ENCODE peak calls at places on chromosomes 12 and 14, in seven cellular contexts. One of them, this sample, is unnamed. For H3K4me1, the result is how much of the 10 kb centered on the place peaks cover.

GRCh38 chr12:79841248-79841877 is 93.5 kb downstream of the PPP1R12A start:
- DNase-seq in sigmoid colon: no peak
- DNase-seq in astrocyte: no peak
- DNase-seq in esophagus squamous epithelium: no peak
- DNase-seq in heart right ventricle: no peak
- DNase-seq in A673: no peak
- DNase-seq in fibroblast of lung: no peak
- DNase-seq in this sample: no peak

GRCh38 chr12:46064548-46064947 is 74.2 kb upstream of the SCAF11 start:
- DNase-seq in A673: no peak
- DNase-seq in heart right ventricle: no peak
- DNase-seq in sigmoid colon: no peak
- DNase-seq in astrocyte: no peak
- DNase-seq in esophagus squamous epithelium: no peak
- DNase-seq in fibroblast of lung: no peak
- DNase-seq in this sample: no peak

GRCh38 chr14:105600939-105601359 is 74.6 kb downstream of the TMEM121 start:
- DNase-seq in A673: no peak
- DNase-seq in heart right ventricle: no peak
- DNase-seq in fibroblast of lung: no peak
- DNase-seq in sigmoid colon: no peak
- DNase-seq in astrocyte: no peak
- DNase-seq in esophagus squamous epithelium: no peak
- DNase-seq in this sample: no peak

GRCh38 chr14:67999693-68000384 is 180.3 kb downstream of the RAD51B start:
- DNase-seq in astrocyte: peak
- DNase-seq in heart right ventricle: no peak
- DNase-seq in fibroblast of lung: peak
- DNase-seq in A673: no peak
- DNase-seq in esophagus squamous epithelium: no peak
- DNase-seq in sigmoid colon: no peak
- DNase-seq in this sample: no peak

GRCh38 chr14:61122862-61123261 is 141.8 kb downstream of the SLC38A6 start:
- DNase-seq in A673: no peak
- DNase-seq in sigmoid colon: no peak
- DNase-seq in fibroblast of lung: no peak
- DNase-seq in esophagus squamous epithelium: no peak
- DNase-seq in heart right ventricle: no peak
- DNase-seq in astrocyte: no peak
- DNase-seq in this sample: no peak

GRCh38 chr12:128853321-128854197 is at the start of gene GLT1D1:
- DNase-seq in A673: no peak
- DNase-seq in sigmoid colon: peak
- DNase-seq in astrocyte: no peak
- DNase-seq in heart right ventricle: no peak
- DNase-seq in fibroblast of lung: no peak
- DNase-seq in esophagus squamous epithelium: no peak
- DNase-seq in this sample: no peak

GRCh38 chr14:79543966-79544365 is 667.3 kb downstream of the DIO2 start:
- DNase-seq in heart right ventricle: no peak
- DNase-seq in sigmoid colon: no peak
- DNase-seq in astrocyte: peak
- DNase-seq in A673: peak
- DNase-seq in fibroblast of lung: peak
- DNase-seq in esophagus squamous epithelium: no peak
- DNase-seq in this sample: no peak

GRCh38 chr14:95182379-95182778 is 25.1 kb upstream of the DICER1 start:
- DNase-seq in heart right ventricle: no peak
- DNase-seq in astrocyte: no peak
- DNase-seq in fibroblast of lung: no peak
- DNase-seq in esophagus squamous epithelium: no peak
- DNase-seq in A673: no peak
- DNase-seq in sigmoid colon: no peak
- DNase-seq in this sample: no peak

GRCh38 chr14:90349729-90350128 is 18.0 kb upstream of the NRDE2 start:
- DNase-seq in A673: no peak
- DNase-seq in heart right ventricle: no peak
- DNase-seq in fibroblast of lung: no peak
- DNase-seq in sigmoid colon: no peak
- DNase-seq in astrocyte: no peak
- DNase-seq in esophagus squamous epithelium: no peak
- DNase-seq in this sample: no peak

GRCh38 chr12:79782197-79782890 is 91.6 kb upstream of the PAWR start:
- DNase-seq in astrocyte: peak
- DNase-seq in heart right ventricle: no peak
- DNase-seq in sigmoid colon: no peak
- DNase-seq in A673: no peak
- DNase-seq in esophagus squamous epithelium: no peak
- DNase-seq in fibroblast of lung: peak
- DNase-seq in this sample: no peak

GRCh38 chr12:9331218-9331626 is 123.0 kb upstream of the PZP start:
- DNase-seq in esophagus squamous epithelium: no peak
- DNase-seq in heart right ventricle: peak
- DNase-seq in sigmoid colon: no peak
- DNase-seq in fibroblast of lung: peak
- DNase-seq in astrocyte: no peak
- DNase-seq in A673: peak
- DNase-seq in this sample: no peak

GRCh38 chr14:61477845-61478438 is 156.6 kb downstream of the PRKCH start:
- DNase-seq in astrocyte: no peak
- DNase-seq in esophagus squamous epithelium: no peak
- DNase-seq in fibroblast of lung: peak
- DNase-seq in sigmoid colon: peak
- DNase-seq in A673: no peak
- DNase-seq in heart right ventricle: peak
- DNase-seq in this sample: peak

GRCh38 chr12:123114305-123115083 is 36.4 kb downstream of the PITPNM2 start:
- DNase-seq in fibroblast of lung: no peak
- DNase-seq in esophagus squamous epithelium: no peak
- DNase-seq in sigmoid colon: no peak
- DNase-seq in A673: no peak
- DNase-seq in heart right ventricle: no peak
- DNase-seq in astrocyte: no peak
- DNase-seq in this sample: no peak

GRCh38 chr12:70971395-70971794 is 50.9 kb upstream of the PTPRR start:
- DNase-seq in esophagus squamous epithelium: no peak
- DNase-seq in heart right ventricle: no peak
- DNase-seq in sigmoid colon: no peak
- DNase-seq in A673: no peak
- DNase-seq in astrocyte: peak
- DNase-seq in fibroblast of lung: peak
- DNase-seq in this sample: no peak

GRCh38 chr12:24719293-24719721 is 229.6 kb downstream of the BCAT1 start:
- DNase-seq in esophagus squamous epithelium: no peak
- DNase-seq in astrocyte: peak
- DNase-seq in A673: peak
- DNase-seq in sigmoid colon: no peak
- DNase-seq in fibroblast of lung: peak
- DNase-seq in heart right ventricle: no peak
- DNase-seq in this sample: no peak

GRCh38 chr12:46386360-46386867 is 13.8 kb upstream of the SLC38A2 start:
- DNase-seq in A673: peak
- DNase-seq in esophagus squamous epithelium: no peak
- DNase-seq in astrocyte: peak
- DNase-seq in fibroblast of lung: peak
- DNase-seq in sigmoid colon: no peak
- DNase-seq in heart right ventricle: no peak
- DNase-seq in this sample: no peak

GRCh38 chr12:127293507-127294310 is 973.3 kb upstream of the TMEM132C start:
- DNase-seq in fibroblast of lung: peak
- DNase-seq in sigmoid colon: no peak
- DNase-seq in astrocyte: peak
- DNase-seq in A673: peak
- DNase-seq in esophagus squamous epithelium: no peak
- DNase-seq in heart right ventricle: no peak
- DNase-seq in this sample: no peak

GRCh38 chr12:27333311-27334009 is 824 bp downstream of the BMAL2 start:
- DNase-seq in fibroblast of lung: no peak
- DNase-seq in sigmoid colon: peak
- DNase-seq in esophagus squamous epithelium: no peak
- DNase-seq in astrocyte: no peak
- DNase-seq in A673: peak
- DNase-seq in heart right ventricle: no peak
- DNase-seq in this sample: no peak

GRCh38 chr12:32702470-32702869 is 23.4 kb downstream of the DNM1L start:
- DNase-seq in sigmoid colon: no peak
- DNase-seq in fibroblast of lung: no peak
- DNase-seq in A673: no peak
- DNase-seq in heart right ventricle: no peak
- DNase-seq in esophagus squamous epithelium: no peak
- DNase-seq in astrocyte: no peak
- DNase-seq in this sample: no peak

GRCh38 chr12:122873540-122873939 is 22.4 kb downstream of the VPS37B start:
- DNase-seq in sigmoid colon: no peak
- DNase-seq in esophagus squamous epithelium: no peak
- DNase-seq in heart right ventricle: no peak
- DNase-seq in A673: no peak
- DNase-seq in fibroblast of lung: no peak
- DNase-seq in astrocyte: no peak
- DNase-seq in this sample: no peak

GRCh38 chr12:109815874-109816617 is 17.2 kb downstream of the TRPV4 start:
- DNase-seq in A673: no peak
- DNase-seq in sigmoid colon: no peak
- DNase-seq in esophagus squamous epithelium: no peak
- DNase-seq in fibroblast of lung: no peak
- DNase-seq in astrocyte: no peak
- DNase-seq in heart right ventricle: no peak
- DNase-seq in this sample: no peak

GRCh38 chr12:107372229-107372658 is 278.9 kb upstream of the CRY1 start:
- DNase-seq in astrocyte: peak
- DNase-seq in fibroblast of lung: no peak
- DNase-seq in esophagus squamous epithelium: no peak
- DNase-seq in sigmoid colon: no peak
- DNase-seq in heart right ventricle: no peak
- DNase-seq in A673: peak
- DNase-seq in this sample: no peak

GRCh38 chr12:49971141-49971540 is 1.6 kb upstream of the AQP6 start:
- DNase-seq in esophagus squamous epithelium: no peak
- DNase-seq in sigmoid colon: peak
- DNase-seq in heart right ventricle: no peak
- DNase-seq in A673: no peak
- DNase-seq in astrocyte: no peak
- DNase-seq in fibroblast of lung: no peak
- DNase-seq in this sample: no peak

DNA sequence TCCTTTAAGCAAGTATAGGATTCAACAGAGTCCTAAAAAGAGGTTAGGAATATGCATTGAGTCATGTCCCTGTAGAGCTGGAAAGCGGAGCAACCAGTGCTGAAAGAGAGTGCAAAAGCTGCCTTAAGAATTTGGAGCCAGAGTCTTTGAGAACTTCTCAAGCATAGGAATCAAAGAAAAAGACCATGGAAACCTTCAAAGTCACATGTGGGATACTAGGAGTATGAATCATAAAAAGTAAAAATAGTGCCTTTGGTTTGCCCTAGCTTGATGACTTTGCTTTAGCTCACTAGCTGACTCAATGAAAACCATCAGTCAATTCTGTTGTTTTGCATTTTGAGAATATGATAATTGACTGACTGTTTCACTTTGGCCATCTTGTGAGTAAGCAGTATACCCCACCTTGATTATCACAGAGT is 248.4 kb upstream of the KRR1 start:
- DNase-seq in sigmoid colon: no peak
- DNase-seq in esophagus squamous epithelium: no peak
- DNase-seq in heart right ventricle: no peak
- DNase-seq in A673: no peak
- DNase-seq in fibroblast of lung: peak
- DNase-seq in astrocyte: peak
- DNase-seq in this sample: no peak
- H3K4me1 ChIP-seq in sigmoid colon: under half
- H3K4me1 ChIP-seq in esophagus squamous epithelium: under half
- H3K4me1 ChIP-seq in heart right ventricle: under half
- H3K4me1 ChIP-seq in A673: under half
- H3K4me1 ChIP-seq in fibroblast of lung: under half
- H3K4me1 ChIP-seq in astrocyte: under half
- H3K4me1 ChIP-seq in this sample: under half

GRCh38 chr12:20483776-20484175 is 115.4 kb downstream of the PDE3A start:
- DNase-seq in fibroblast of lung: peak
- DNase-seq in A673: no peak
- DNase-seq in esophagus squamous epithelium: no peak
- DNase-seq in astrocyte: no peak
- DNase-seq in heart right ventricle: no peak
- DNase-seq in sigmoid colon: no peak
- DNase-seq in this sample: no peak

GRCh38 chr12:20489645-20490044 is 121.3 kb downstream of the PDE3A start:
- DNase-seq in A673: no peak
- DNase-seq in heart right ventricle: no peak
- DNase-seq in fibroblast of lung: no peak
- DNase-seq in astrocyte: no peak
- DNase-seq in esophagus squamous epithelium: no peak
- DNase-seq in sigmoid colon: no peak
- DNase-seq in this sample: no peak

GRCh38 chr12:20487519-20487918 is 119.2 kb downstream of the PDE3A start:
- DNase-seq in heart right ventricle: no peak
- DNase-seq in A673: no peak
- DNase-seq in fibroblast of lung: no peak
- DNase-seq in sigmoid colon: no peak
- DNase-seq in esophagus squamous epithelium: no peak
- DNase-seq in astrocyte: no peak
- DNase-seq in this sample: no peak

GRCh38 chr12:20482680-20483079 is 114.3 kb downstream of the PDE3A start:
- DNase-seq in fibroblast of lung: peak
- DNase-seq in sigmoid colon: no peak
- DNase-seq in astrocyte: no peak
- DNase-seq in heart right ventricle: no peak
- DNase-seq in esophagus squamous epithelium: no peak
- DNase-seq in A673: no peak
- DNase-seq in this sample: no peak

DNA sequence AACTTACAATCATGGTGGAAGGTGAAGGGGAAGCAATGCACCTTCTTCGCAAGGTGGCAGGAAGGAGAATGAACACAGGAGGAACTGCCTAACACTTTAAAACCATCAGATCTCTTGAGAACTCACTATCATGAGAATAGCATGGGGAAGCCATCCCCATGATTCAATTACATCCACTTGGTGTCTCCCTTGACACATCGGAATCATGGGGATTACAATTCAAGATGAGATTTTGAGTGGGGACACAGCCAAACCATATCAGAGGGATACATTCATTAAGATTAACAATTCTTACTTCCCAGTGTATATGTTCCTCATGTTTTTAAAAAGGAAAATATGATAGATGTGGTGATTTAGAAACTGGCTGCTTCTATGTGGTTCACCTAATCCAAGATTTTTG is 117.9 kb downstream of the PDE3A start:
- DNase-seq in esophagus squamous epithelium: no peak
- DNase-seq in heart right ventricle: no peak
- DNase-seq in fibroblast of lung: peak
- DNase-seq in A673: peak
- DNase-seq in sigmoid colon: no peak
- DNase-seq in astrocyte: no peak
- DNase-seq in this sample: no peak
- H3K4me1 ChIP-seq in esophagus squamous epithelium: under half
- H3K4me1 ChIP-seq in heart right ventricle: half or more
- H3K4me1 ChIP-seq in fibroblast of lung: under half
- H3K4me1 ChIP-seq in A673: under half
- H3K4me1 ChIP-seq in sigmoid colon: under half
- H3K4me1 ChIP-seq in astrocyte: under half
- H3K4me1 ChIP-seq in this sample: under half

GRCh38 chr14:101849125-101849524 is 87.6 kb downstream of the PPP2R5C start:
- DNase-seq in fibroblast of lung: no peak
- DNase-seq in esophagus squamous epithelium: no peak
- DNase-seq in heart right ventricle: no peak
- DNase-seq in astrocyte: no peak
- DNase-seq in A673: no peak
- DNase-seq in sigmoid colon: no peak
- DNase-seq in this sample: no peak
- H3K4me1 ChIP-seq in fibroblast of lung: under half
- H3K4me1 ChIP-seq in esophagus squamous epithelium: under half
- H3K4me1 ChIP-seq in heart right ventricle: half or more
- H3K4me1 ChIP-seq in astrocyte: under half
- H3K4me1 ChIP-seq in A673: under half
- H3K4me1 ChIP-seq in sigmoid colon: under half
- H3K4me1 ChIP-seq in this sample: under half

GRCh38 chr14:99545574-99545973 is 58.4 kb downstream of the CCDC85C start:
- DNase-seq in fibroblast of lung: no peak
- DNase-seq in astrocyte: no peak
- DNase-seq in esophagus squamous epithelium: no peak
- DNase-seq in heart right ventricle: no peak
- DNase-seq in sigmoid colon: no peak
- DNase-seq in A673: no peak
- DNase-seq in this sample: no peak
- H3K4me1 ChIP-seq in fibroblast of lung: under half
- H3K4me1 ChIP-seq in astrocyte: under half
- H3K4me1 ChIP-seq in esophagus squamous epithelium: half or more
- H3K4me1 ChIP-seq in heart right ventricle: under half
- H3K4me1 ChIP-seq in sigmoid colon: half or more
- H3K4me1 ChIP-seq in A673: under half
- H3K4me1 ChIP-seq in this sample: under half

This sample was measured in ascending aorta.